ENCODE peak calls at places on chromosomes 4 and X, in five cellular contexts. K, Y, P, M and H are unnamed samples.

GRCh38 chrX:47447607-47448006 is 35.4 kb downstream of the ZNF41 start:
- DNase-seq in K (no peak), Y (no peak), P (no peak), M (no peak), H (no peak)

GRCh38 chrX:125170459-125170858 is 149.2 kb upstream of the TEX13C start:
- DNase-seq in K (no peak), Y (no peak), P (no peak), M (no peak), H (no peak)

GRCh38 chr4:20592666-20593065 is 107.6 kb upstream of the PACRGL start:
- DNase-seq in K (no peak), Y (no peak), P (no peak), M (no peak), H (peak)

GRCh38 chr4:132548463-132548862 is 600.6 kb upstream of the PCDH10 start:
- DNase-seq in K (no peak), Y (no peak), P (no peak), M (no peak), H (no peak)

GRCh38 chr4:112075129-112075753 is 70.0 kb upstream of the FAM241A start:
- DNase-seq in K (peak), Y (peak), P (no peak), M (no peak), H (peak)

GRCh38 chrX:53160297-53160983 is 64.6 kb downstream of the KDM5C start:
- DNase-seq in K (no peak), Y (no peak), P (no peak), M (no peak), H (peak)

GRCh38 chr4:56078866-56079265 is 130.1 kb downstream of the CEP135 start:
- DNase-seq in K (no peak), Y (no peak), P (no peak), M (no peak), H (no peak)

GRCh38 chr4:107989162-107989536 is 540 bp upstream of the HADH start:
- DNase-seq in K (peak), Y (no peak), P (no peak), M (no peak), H (no peak)

GRCh38 chrX:30570505-30570904 is 7.1 kb downstream of the TASL start:
- DNase-seq in K (no peak), Y (no peak), P (no peak), M (no peak), H (peak)

GRCh38 chrX:133958997-133959688 is 26.3 kb downstream of the GPC3 start:
- DNase-seq in K (no peak), Y (no peak), P (no peak), M (no peak), H (no peak)

GRCh38 chr4:184807797-184808718 is 17.7 kb downstream of the ACSL1 start:
- DNase-seq in K (no peak), Y (peak), P (no peak), M (no peak), H (peak)

GRCh38 chrX:38552721-38553120 is 8.6 kb upstream of the TSPAN7 start:
- DNase-seq in K (no peak), Y (no peak), P (no peak), M (no peak), H (no peak)

GRCh38 chr4:152591876-152592275 is 56.0 kb upstream of the FBXW7 start:
- DNase-seq in K (no peak), Y (no peak), P (no peak), M (no peak), H (no peak)

GRCh38 chrX:40625294-40625693 is 2.1 kb downstream of the MPC1L start:
- DNase-seq in K (no peak), Y (no peak), P (no peak), M (no peak), H (no peak)

GRCh38 chr4:31089815-31090214 is 369.6 kb downstream of the PCDH7 start:
- DNase-seq in K (peak), Y (no peak), P (no peak), M (peak), H (no peak)

GRCh38 chr4:41296995-41297394 is 40.3 kb downstream of the UCHL1 start:
- DNase-seq in K (no peak), Y (no peak), P (no peak), M (no peak), H (no peak)

GRCh38 chr4:159185593-159186023 is 82.7 kb downstream of the RAPGEF2 start:
- DNase-seq in K (no peak), Y (no peak), P (no peak), M (no peak), H (peak)

GRCh38 chr4:36786519-36786918 is 458.0 kb upstream of the NWD2 start:
- DNase-seq in K (no peak), Y (no peak), P (no peak), M (no peak), H (no peak)

GRCh38 chrX:53186363-53186762 is 38.6 kb downstream of the KDM5C start:
- DNase-seq in K (no peak), Y (no peak), P (peak), M (peak), H (peak)

GRCh38 chr4:85243857-85244256 is 231.1 kb upstream of the ARHGAP24 start:
- DNase-seq in K (no peak), Y (peak), P (no peak), M (no peak), H (peak)

GRCh38 chrX:153706799-153707198 is 17.4 kb downstream of the BCAP31 start:
- DNase-seq in K (no peak), Y (no peak), P (no peak), M (no peak), H (no peak)

GRCh38 chr4:47031713-47032404 is 492 bp downstream of the GABRB1 start:
- DNase-seq in K (no peak), Y (no peak), P (no peak), M (no peak), H (no peak)

GRCh38 chr4:140740906-140741670 is 15.1 kb downstream of the TBC1D9 start:
- DNase-seq in K (no peak), Y (no peak), P (no peak), M (no peak), H (no peak)

GRCh38 chrX:80602017-80602765 is 181.9 kb downstream of the TENT5D start:
- DNase-seq in K (no peak), Y (no peak), P (no peak), M (no peak), H (no peak)

GRCh38 chr4:147780137-147780777 is 48.4 kb downstream of the ARHGAP10 start:
- DNase-seq in K (peak), Y (no peak), P (no peak), M (no peak), H (no peak)

GRCh38 chrX:21740329-21741274 is 17.3 kb downstream of the SMPX start:
- DNase-seq in K (no peak), Y (peak), P (no peak), M (no peak), H (no peak)

GRCh38 chr4:2290974-2291704 is 29.2 kb upstream of the MXD4 start:
- DNase-seq in K (no peak), Y (no peak), P (no peak), M (no peak), H (no peak)

GRCh38 chr4:74608151-74608949 is 163.4 kb downstream of the AREG start:
- DNase-seq in K (no peak), Y (no peak), P (no peak), M (no peak), H (no peak)

DNA sequence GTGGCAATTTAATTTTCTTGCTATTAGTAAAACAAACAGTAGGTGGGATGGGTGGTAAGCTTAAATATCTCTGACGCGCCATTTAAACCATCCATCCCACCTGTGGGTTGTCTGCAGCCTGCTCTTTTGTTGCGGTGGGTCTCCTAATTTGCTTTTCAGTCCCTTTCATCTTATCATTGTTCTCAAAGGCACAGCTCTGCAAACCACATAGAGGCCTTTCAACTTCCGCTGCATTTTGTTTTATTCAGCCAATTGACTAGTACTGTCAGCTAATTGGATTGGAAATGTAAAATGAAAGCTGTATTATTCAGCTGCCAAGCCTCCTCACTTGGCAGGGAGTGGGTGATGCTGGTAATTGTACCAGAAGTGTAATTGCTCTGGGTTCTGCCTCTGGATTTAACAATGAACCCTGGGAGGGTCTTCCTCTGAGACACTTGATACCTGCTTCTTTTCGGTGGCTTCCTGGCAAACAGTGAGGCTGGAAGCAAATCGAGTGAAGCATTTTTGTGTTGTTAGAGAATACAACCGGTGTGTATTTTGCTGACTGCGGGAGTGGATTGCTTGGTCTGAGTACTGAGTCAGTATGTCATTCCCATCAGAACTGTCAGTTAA is 165.6 kb downstream of the FRAS1 start:
- DNase-seq in K (no peak), Y (peak), P (no peak), M (no peak), H (no peak)
- H3K4me3 ChIP-seq in K (no peak), Y (peak), P (no peak), M (no peak), H (no peak)

GRCh38 chr4:7191546-7192251 is 639 bp upstream of the SORCS2 start:
- DNase-seq in K (no peak), Y (no peak), P (no peak), M (no peak), H (no peak)

GRCh38 chr4:7195138-7195510 is 2.8 kb downstream of the SORCS2 start:
- DNase-seq in K (no peak), Y (no peak), P (no peak), M (no peak), H (no peak)

GRCh38 chr4:7194251-7195137 is 2.2 kb downstream of the SORCS2 start:
- DNase-seq in K (no peak), Y (peak), P (no peak), M (no peak), H (peak)

GRCh38 chr4:7192252-7193039 is at the start of gene SORCS2:
- DNase-seq in K (no peak), Y (peak), P (no peak), M (no peak), H (peak)

GRCh38 chr4:7193040-7193958 is 961 bp downstream of the SORCS2 start:
- DNase-seq in K (no peak), Y (peak), P (no peak), M (no peak), H (no peak)
- TF ChIP-seq CTCF in K (no peak), Y (peak), P (no peak), M (no peak), H (peak)

DNA sequence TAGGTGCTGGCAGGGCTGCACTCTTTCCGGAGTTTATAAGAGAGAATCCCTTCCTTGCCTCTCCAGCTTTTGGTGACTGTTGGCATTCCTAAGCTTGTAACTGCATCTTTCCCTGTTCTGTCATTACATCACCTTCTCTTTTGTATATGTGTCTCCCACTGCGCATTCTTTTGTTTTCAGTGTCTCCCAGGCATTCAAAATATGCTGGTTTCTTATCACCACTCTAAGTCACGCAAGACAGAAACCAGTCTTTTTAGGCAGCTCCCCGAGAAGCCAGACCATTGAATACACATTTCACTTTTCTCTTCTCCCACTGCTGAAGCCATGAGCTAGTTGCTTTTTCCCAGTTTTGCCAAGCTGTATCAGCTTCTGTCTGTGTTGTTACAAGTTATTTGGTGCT is 71.0 kb downstream of the LAS1L start:
- DNase-seq in K (no peak), Y (peak), P (peak), M (no peak), H (peak)
- H3K4me3 ChIP-seq in K (no peak), Y (peak), P (no peak), M (no peak), H (no peak)

DNA sequence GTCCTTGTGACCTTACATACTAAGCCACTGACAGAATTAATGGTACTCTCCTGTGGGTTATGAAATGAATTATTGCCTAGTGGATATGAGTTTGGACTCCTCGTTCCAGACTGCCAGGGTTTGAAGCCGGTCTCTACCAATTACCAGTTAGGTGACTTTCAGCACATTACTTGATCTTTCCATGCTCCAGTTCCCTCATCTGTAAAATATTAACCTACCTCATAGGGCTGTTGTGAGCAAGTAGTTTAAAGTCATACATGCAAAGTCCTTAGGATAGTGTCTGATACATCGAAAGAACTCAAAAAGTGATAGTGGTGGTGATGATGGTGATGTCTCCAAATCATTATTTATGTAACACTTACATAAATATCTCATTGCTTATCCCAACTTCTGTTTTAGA is 373.5 kb upstream of the ARX start:
- DNase-seq in K (no peak), Y (no peak), P (no peak), M (no peak), H (no peak)
- TF ChIP-seq CTCF in K (no peak), Y (no peak), P (no peak), M (no peak), H (no peak)

GRCh38 chrX:93673056-93673868 is at the start of gene NAP1L3:
- DNase-seq in K (peak), Y (peak), P (peak), M (no peak), H (peak)

GRCh38 chrX:93673869-93674271 is at the start of gene FAM133A:
- DNase-seq in K (peak), Y (no peak), P (peak), M (no peak), H (peak)
- H3K4me3 ChIP-seq in K (peak), Y (peak), P (peak), M (peak), H (peak)